ENCODE peak calls at places on chromosome 16, in five cellular contexts. L, D, C, B and G are unnamed samples.

GRCh38 chr16:66741131-66741900 is 10.1 kb downstream of the DYNC1LI2 start:
- DNase-seq in D (no peak), C (peak), B (peak), L (peak), G (peak)

GRCh38 chr16:74480150-74481029 is 59.1 kb upstream of the CLEC18B start:
- DNase-seq in B (peak), L (no peak), D (no peak), C (no peak), G (peak)

GRCh38 chr16:68274441-68274840 is 10.1 kb downstream of the SLC7A6 start:
- DNase-seq in C (no peak), L (no peak), B (no peak), D (no peak), G (no peak)

GRCh38 chr16:11180489-11180888 is 75.5 kb downstream of the SOCS1 start:
- DNase-seq in L (no peak), D (no peak), B (no peak), C (no peak), G (no peak)

GRCh38 chr16:13923703-13924298 is 3.8 kb downstream of the ERCC4 start:
- DNase-seq in B (no peak), C (no peak), D (no peak), L (no peak), G (no peak)

GRCh38 chr16:51317575-51317974 is 166.5 kb upstream of the SALL1 start:
- DNase-seq in L (no peak), D (no peak), C (no peak), B (no peak), G (no peak)

GRCh38 chr16:49651980-49652379 is 203.9 kb downstream of the ZNF423 start:
- DNase-seq in L (peak), D (no peak), B (no peak), C (peak), G (no peak)

GRCh38 chr16:85535352-85536072 is 77.6 kb upstream of the GSE1 start:
- DNase-seq in C (no peak), D (no peak), L (no peak), B (no peak), G (peak)

GRCh38 chr16:17101646-17102045 is 369.1 kb downstream of the XYLT1 start:
- DNase-seq in D (no peak), L (no peak), C (no peak), B (no peak), G (no peak)

GRCh38 chr16:11610580-11610979 is 23.9 kb upstream of the LITAF start:
- DNase-seq in B (no peak), D (no peak), L (no peak), C (no peak), G (no peak)

DNA sequence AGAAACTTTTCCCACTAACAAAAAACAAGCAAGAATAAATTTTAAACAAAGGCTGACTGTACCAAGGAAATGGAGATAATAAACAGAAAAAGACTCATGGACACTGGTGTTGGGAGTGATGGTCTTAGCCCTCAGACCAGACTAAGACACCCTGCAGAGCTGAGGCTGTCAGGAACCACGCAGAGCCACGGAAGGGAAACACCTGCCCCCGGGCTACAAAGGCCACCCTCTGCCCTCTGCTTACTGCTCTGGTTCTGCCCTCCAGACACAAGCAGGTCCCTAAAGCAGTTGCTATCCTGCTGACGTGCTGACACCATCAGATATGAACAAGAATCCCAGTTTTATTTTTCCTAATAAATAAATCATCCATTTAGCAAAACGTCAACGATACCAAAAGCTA is 80.0 kb downstream of the ANKRD11 start:
- DNase-seq in B (no peak), C (no peak), L (no peak), D (no peak), G (no peak)
- H3K27ac ChIP-seq in B (no peak), C (peak), L (peak), D (peak), G (peak)

GRCh38 chr16:4419402-4419801 is 3.0 kb upstream of the CORO7 start:
- DNase-seq in C (no peak), D (no peak), B (no peak), L (no peak), G (no peak)

GRCh38 chr16:4414187-4414909 is 2.0 kb downstream of the CORO7 start:
- DNase-seq in C (no peak), D (no peak), B (no peak), L (no peak), G (peak)

GRCh38 chr16:4412854-4413253 is 3.5 kb downstream of the CORO7 start:
- DNase-seq in C (no peak), D (no peak), B (no peak), L (no peak), G (no peak)

GRCh38 chr16:4415538-4416199 is 727 bp downstream of the CORO7 start:
- DNase-seq in L (peak), B (no peak), D (no peak), C (no peak), G (peak)

DNA sequence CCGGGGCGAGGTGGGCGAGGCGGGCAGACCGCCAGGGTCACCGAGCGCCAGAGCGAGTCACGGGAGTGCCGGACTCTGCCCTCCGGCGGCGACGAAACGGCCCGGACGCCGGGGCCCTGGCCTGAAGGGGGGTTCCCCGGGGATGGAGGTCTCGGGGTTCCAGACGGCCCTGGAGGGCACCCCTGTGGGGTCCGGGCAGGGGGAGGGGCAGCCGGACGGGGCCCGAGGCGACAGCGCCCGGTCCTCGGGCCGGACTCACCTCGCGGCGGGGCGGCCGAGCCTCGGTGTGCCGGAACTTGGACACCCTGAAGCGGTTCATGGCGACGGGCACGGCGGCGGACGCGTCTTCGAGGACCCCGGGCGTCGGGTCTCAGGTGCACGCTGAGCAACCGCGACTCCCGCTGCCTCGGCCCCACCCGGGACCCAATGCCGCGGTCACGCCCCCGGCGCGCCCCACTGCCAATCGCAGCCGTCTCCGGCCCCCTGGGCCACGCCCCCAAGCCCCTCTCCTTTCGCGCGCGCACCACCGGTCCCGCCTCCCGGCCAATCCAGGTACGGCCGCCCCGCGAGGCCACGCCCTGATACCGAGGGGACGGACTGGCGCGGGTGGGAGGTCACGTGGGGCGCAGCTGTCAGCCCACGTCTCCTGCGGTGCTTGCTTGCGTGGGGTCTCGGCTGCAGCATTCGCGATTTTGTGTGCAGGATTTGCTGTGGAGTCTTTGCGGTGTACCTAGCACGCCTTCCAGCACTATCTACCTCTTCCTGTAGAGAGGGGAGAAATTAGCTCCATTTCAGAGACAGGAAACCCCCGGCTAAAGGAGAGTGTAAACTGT is at the start of gene CORO7:
- DNase-seq in C (peak), L (peak), B (peak), D (peak), G (peak)
- TF ChIP-seq POLR2A in C (peak), L (peak), B (peak), D (peak), G (peak)

DNA sequence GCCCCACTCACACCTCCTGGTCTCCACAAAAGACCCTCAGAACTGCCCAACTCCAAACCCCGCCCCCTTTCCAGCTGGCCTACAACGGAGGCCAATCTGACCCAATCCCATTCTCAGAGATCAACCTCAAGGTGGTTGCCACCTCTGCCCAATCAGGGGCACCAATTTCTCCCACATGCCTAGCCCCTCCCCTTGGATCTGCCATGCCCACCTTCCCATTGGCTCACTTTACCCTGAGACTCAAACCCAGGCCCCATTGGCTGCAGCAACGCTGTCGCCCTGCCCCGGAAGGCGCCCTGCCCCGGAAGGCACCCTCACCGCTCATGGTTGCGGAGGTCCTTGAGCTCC is 10.6 kb downstream of the ZNF668 start:
- DNase-seq in L (no peak), C (no peak), D (no peak), B (no peak), G (no peak)
- H3K27ac ChIP-seq in L (peak), C (no peak), D (no peak), B (no peak), G (no peak)

GRCh38 chr16:668519-669171 is 713 bp downstream of the RHOT2 start:
- DNase-seq in L (no peak), D (no peak), B (no peak), C (no peak), G (no peak)

GRCh38 chr16:667113-667779 is 686 bp upstream of the RHOT2 start:
- DNase-seq in D (no peak), C (no peak), L (no peak), B (no peak), G (peak)

GRCh38 chr16:666572-666971 is 1.4 kb upstream of the RHOT2 start:
- DNase-seq in L (no peak), C (no peak), D (no peak), B (no peak), G (no peak)

GRCh38 chr16:669666-670065 is 1.7 kb downstream of the RHOT2 start:
- DNase-seq in C (no peak), D (no peak), B (no peak), L (no peak), G (no peak)

GRCh38 chr16:667780-668518 is at the start of gene RHOT2:
- DNase-seq in C (peak), L (peak), B (peak), D (peak), G (peak)
- TF ChIP-seq POLR2A in C (peak), L (peak), B (peak), D (peak), G (no peak)

GRCh38 chr16:61834082-61834481 is 202.2 kb downstream of the CDH8 start:
- DNase-seq in B (no peak), L (no peak), D (no peak), C (no peak), G (no peak)

GRCh38 chr16:61831351-61831933 is 204.8 kb downstream of the CDH8 start:
- DNase-seq in L (no peak), D (no peak), C (no peak), B (no peak), G (no peak)

GRCh38 chr16:61829631-61830030 is 206.6 kb downstream of the CDH8 start:
- DNase-seq in L (no peak), B (no peak), D (no peak), C (no peak), G (no peak)
- H3K27ac ChIP-seq in L (no peak), B (no peak), D (no peak), C (no peak), G (no peak)

GRCh38 chr16:53346-54236 is at the start of the genes POLR3K and SNRNP25:
- DNase-seq in C (peak), L (peak), D (peak), B (peak), G (peak)
- TF ChIP-seq POLR2A in C (peak), L (peak), D (peak), B (peak), G (peak)

GRCh38 chr16:1981398-1981836 is at the start of gene NOXO1:
- DNase-seq in L (no peak), C (no peak), B (no peak), D (no peak), G (no peak)
- H3K27ac ChIP-seq in L (no peak), C (no peak), B (no peak), D (peak), G (peak)

DNA sequence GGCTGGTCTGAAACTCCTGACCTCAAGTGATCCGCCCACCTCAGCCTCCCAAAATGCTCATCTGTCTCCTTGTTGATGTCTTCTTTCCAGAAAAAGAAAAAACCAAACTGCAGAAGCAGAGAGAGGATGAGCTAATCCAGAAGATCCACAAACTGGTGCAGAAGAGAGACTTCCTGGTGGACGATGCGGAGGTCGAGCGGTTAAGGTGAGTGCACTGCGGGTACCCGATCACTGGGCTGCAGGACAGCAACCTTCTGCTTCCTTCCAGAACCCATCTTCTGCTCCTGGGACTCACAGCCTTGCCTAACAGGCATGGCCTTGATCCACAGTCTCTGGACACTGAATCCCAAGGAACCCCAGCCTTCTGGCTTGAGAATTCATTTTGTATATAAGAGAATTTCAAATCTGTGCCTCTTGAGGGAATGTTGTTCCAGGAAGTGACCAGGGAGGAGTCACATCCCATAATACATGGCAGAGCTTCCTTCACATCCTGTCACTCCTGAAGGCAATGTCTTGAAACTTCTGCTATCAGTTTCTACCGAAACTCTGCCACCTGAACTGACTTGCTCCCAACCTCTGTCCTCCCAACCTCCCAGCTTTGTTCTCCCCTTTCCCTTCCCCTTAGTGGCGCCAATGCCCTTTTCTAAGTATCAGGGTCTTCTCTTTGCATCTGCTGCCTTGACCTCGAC is 61.7 kb downstream of the MARF1 start:
- DNase-seq in C (no peak), L (no peak), D (no peak), B (no peak), G (no peak)
- TF ChIP-seq POLR2A in C (no peak), L (no peak), D (no peak), B (no peak), G (no peak)